ENCODE peak calls at places on chromosomes 7 and 10, in five cellular contexts. M, G, Z, W and Y are unnamed samples. For H3K27me3, the result is how much of the 10 kb centered on the place peaks cover.

GRCh38 chr10:72075184-72076115 is 12.9 kb downstream of the SPOCK2 start:
- DNase-seq in G (no peak), Z (no peak), W (no peak), M (no peak), Y (no peak)

GRCh38 chr7:31487476-31487875 is 26.4 kb upstream of the ITPRID1 start:
- DNase-seq in W (no peak), Z (no peak), G (no peak), M (no peak), Y (no peak)

GRCh38 chr7:42726066-42726785 is 185.6 kb downstream of the C7orf25 start:
- DNase-seq in W (no peak), Z (no peak), M (no peak), G (no peak), Y (peak)

GRCh38 chr7:154777023-154777422 is 225.9 kb downstream of the PAXIP1 start:
- DNase-seq in M (no peak), W (no peak), G (no peak), Z (no peak), Y (no peak)

GRCh38 chr7:108335264-108335918 is 120.8 kb downstream of the NRCAM start:
- DNase-seq in W (no peak), M (no peak), Z (no peak), G (peak), Y (peak)

GRCh38 chr7:66016131-66016461 is 34.1 kb upstream of the GUSB start:
- DNase-seq in W (no peak), Z (no peak), M (no peak), G (no peak), Y (no peak)

GRCh38 chr10:70441877-70442205 is 360 bp upstream of the NODAL start:
- DNase-seq in W (no peak), Z (no peak), M (no peak), G (no peak), Y (no peak)

GRCh38 chr7:139691253-139691781 is 86.5 kb downstream of the HIPK2 start:
- DNase-seq in W (peak), Z (peak), G (no peak), M (peak), Y (no peak)

GRCh38 chr10:54769051-54769450 is 32.0 kb downstream of the PCDH15 start:
- DNase-seq in G (no peak), W (no peak), M (no peak), Z (no peak), Y (no peak)

GRCh38 chr10:125006921-125007391 is 65.0 kb downstream of the ZRANB1 start:
- DNase-seq in M (peak), Z (no peak), W (no peak), G (no peak), Y (no peak)

GRCh38 chr7:44378744-44379143 is 53.4 kb upstream of the CAMK2B start:
- DNase-seq in W (no peak), G (no peak), Z (no peak), M (no peak), Y (peak)

GRCh38 chr7:158760936-158761335 is 56.3 kb upstream of the NCAPG2 start:
- DNase-seq in M (no peak), G (no peak), Z (no peak), W (no peak), Y (no peak)
- TF ChIP-seq CTCF in M (no peak), G (no peak), Z (no peak), W (no peak), Y (peak)

GRCh38 chr7:21028186-21028989 is 241.7 kb upstream of the SP8 start:
- DNase-seq in G (no peak), W (no peak), M (no peak), Z (no peak), Y (no peak)

GRCh38 chr7:21030237-21030636 is 243.6 kb upstream of the SP8 start:
- DNase-seq in Z (no peak), G (no peak), W (no peak), M (no peak), Y (no peak)

GRCh38 chr7:21023841-21024502 is 237.3 kb upstream of the SP8 start:
- DNase-seq in Z (no peak), G (no peak), M (no peak), W (no peak), Y (no peak)

DNA sequence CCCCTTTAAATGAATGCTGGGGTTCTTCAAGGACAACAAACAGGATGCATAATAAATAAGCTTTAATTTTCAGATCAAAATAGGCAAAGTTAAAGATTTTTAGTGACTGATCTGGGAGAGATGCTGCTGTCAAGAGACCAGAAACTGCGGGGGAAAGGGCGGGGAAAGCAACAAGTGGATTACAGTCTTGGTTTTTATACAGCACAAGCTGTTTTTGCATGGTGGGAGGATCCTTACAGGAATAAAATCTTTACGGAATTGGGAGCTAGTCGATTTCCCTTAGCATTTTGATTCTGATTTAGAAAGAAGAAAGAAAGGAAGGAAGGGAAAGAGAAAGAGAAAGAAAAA is 242.3 kb upstream of the SP8 start:
- DNase-seq in M (no peak), G (no peak), Z (no peak), W (no peak), Y (no peak)
- H3K4me3 ChIP-seq in M (no peak), G (no peak), Z (no peak), W (no peak), Y (no peak)

GRCh38 chr7:137715546-137715945 is 131.2 kb downstream of the DGKI start:
- DNase-seq in Z (no peak), G (no peak), M (no peak), W (no peak), Y (no peak)
- H3K27me3 ChIP-seq in Z (under half), G (under half), M (under half), W (under half), Y (under half)

GRCh38 chr7:732094-732541 is 5.0 kb upstream of the PRKAR1B start:
- DNase-seq in W (no peak), Z (peak), G (peak), M (peak), Y (peak)
- TF ChIP-seq CTCF in W (no peak), Z (peak), G (no peak), M (peak), Y (peak)